ENCODE peak calls at places on chromosomes 12 and 14, in four cellular contexts. One of them, this sample, is unnamed.

GRCh38 chr14:59251811-59252771 is 63.6 kb downstream of the DAAM1 start:
- DNase-seq in fibroblast of pulmonary artery: peak
- DNase-seq in heart right ventricle: no peak
- DNase-seq in AG09309: no peak
- DNase-seq in this sample: no peak

GRCh38 chr12:119780786-119781434 is 96.2 kb downstream of the CIT start:
- DNase-seq in heart right ventricle: no peak
- DNase-seq in AG09309: no peak
- DNase-seq in fibroblast of pulmonary artery: peak
- DNase-seq in this sample: no peak

GRCh38 chr12:15151141-15152091 is 69.8 kb downstream of the RERG start:
- DNase-seq in AG09309: no peak
- DNase-seq in heart right ventricle: no peak
- DNase-seq in fibroblast of pulmonary artery: peak
- DNase-seq in this sample: no peak

GRCh38 chr14:67762051-67762450 is 54.3 kb downstream of the ZFYVE26 start:
- DNase-seq in AG09309: no peak
- DNase-seq in heart right ventricle: no peak
- DNase-seq in fibroblast of pulmonary artery: no peak
- DNase-seq in this sample: no peak

GRCh38 chr12:71708658-71709057 is 22.8 kb downstream of the TMEM19 start:
- DNase-seq in fibroblast of pulmonary artery: no peak
- DNase-seq in AG09309: no peak
- DNase-seq in heart right ventricle: no peak
- DNase-seq in this sample: no peak

GRCh38 chr12:5556033-5556614 is 124.2 kb downstream of the NTF3 start:
- DNase-seq in AG09309: no peak
- DNase-seq in heart right ventricle: no peak
- DNase-seq in fibroblast of pulmonary artery: no peak
- DNase-seq in this sample: no peak

GRCh38 chr12:93950321-93950720 is 198.1 kb upstream of the PLXNC1 start:
- DNase-seq in heart right ventricle: no peak
- DNase-seq in AG09309: no peak
- DNase-seq in fibroblast of pulmonary artery: no peak
- DNase-seq in this sample: no peak

GRCh38 chr12:94338395-94338794 is 121.3 kb downstream of the CEP83 start:
- DNase-seq in heart right ventricle: no peak
- DNase-seq in AG09309: no peak
- DNase-seq in fibroblast of pulmonary artery: no peak
- DNase-seq in this sample: no peak

GRCh38 chr14:104800600-104801283 is at the start of gene ZBTB42:
- DNase-seq in AG09309: no peak
- DNase-seq in fibroblast of pulmonary artery: peak
- DNase-seq in heart right ventricle: no peak
- DNase-seq in this sample: no peak

GRCh38 chr14:34234258-34234657 is 227.8 kb downstream of the SPTSSA start:
- DNase-seq in heart right ventricle: peak
- DNase-seq in fibroblast of pulmonary artery: no peak
- DNase-seq in AG09309: no peak
- DNase-seq in this sample: no peak

GRCh38 chr14:61620130-61620946 is 75.0 kb upstream of the HIF1A start:
- DNase-seq in fibroblast of pulmonary artery: peak
- DNase-seq in AG09309: peak
- DNase-seq in heart right ventricle: no peak
- DNase-seq in this sample: peak

GRCh38 chr12:38332814-38333213 is 16.2 kb downstream of the ALG10B start:
- DNase-seq in AG09309: no peak
- DNase-seq in heart right ventricle: no peak
- DNase-seq in fibroblast of pulmonary artery: no peak
- DNase-seq in this sample: no peak

GRCh38 chr12:57461904-57462306 is 2.3 kb downstream of the GLI1 start:
- DNase-seq in fibroblast of pulmonary artery: no peak
- DNase-seq in heart right ventricle: no peak
- DNase-seq in AG09309: no peak
- DNase-seq in this sample: no peak

GRCh38 chr12:52434760-52435530 is 774 bp upstream of the KRT75 start:
- DNase-seq in fibroblast of pulmonary artery: peak
- DNase-seq in AG09309: no peak
- DNase-seq in heart right ventricle: no peak
- DNase-seq in this sample: no peak

GRCh38 chr14:66624319-66624937 is 116.5 kb downstream of the GPHN start:
- DNase-seq in fibroblast of pulmonary artery: peak
- DNase-seq in heart right ventricle: peak
- DNase-seq in AG09309: peak
- DNase-seq in this sample: no peak

GRCh38 chr12:87266305-87266704 is 762.9 kb downstream of the C12orf50 start:
- DNase-seq in AG09309: no peak
- DNase-seq in fibroblast of pulmonary artery: no peak
- DNase-seq in heart right ventricle: no peak
- DNase-seq in this sample: no peak

GRCh38 chr12:122860052-122860853 is 25.0 kb downstream of the HIP1R start:
- DNase-seq in heart right ventricle: peak
- DNase-seq in AG09309: no peak
- DNase-seq in fibroblast of pulmonary artery: peak
- DNase-seq in this sample: no peak

GRCh38 chr12:106282457-106283097 is 20.0 kb upstream of the TCP11L2 start:
- DNase-seq in AG09309: no peak
- DNase-seq in fibroblast of pulmonary artery: peak
- DNase-seq in heart right ventricle: peak
- DNase-seq in this sample: no peak

GRCh38 chr12:112317481-112317880 is 64.8 kb downstream of the HECTD4 start:
- DNase-seq in AG09309: no peak
- DNase-seq in heart right ventricle: no peak
- DNase-seq in fibroblast of pulmonary artery: no peak
- DNase-seq in this sample: no peak

GRCh38 chr14:76924363-76925151 is 98.3 kb downstream of the LRRC74A start:
- DNase-seq in AG09309: no peak
- DNase-seq in heart right ventricle: no peak
- DNase-seq in fibroblast of pulmonary artery: no peak
- DNase-seq in this sample: no peak

GRCh38 chr14:75440733-75441474 is 13.1 kb downstream of the JDP2 start:
- DNase-seq in AG09309: peak
- DNase-seq in fibroblast of pulmonary artery: peak
- DNase-seq in heart right ventricle: peak
- DNase-seq in this sample: no peak

GRCh38 chr12:89951050-89951693 is 242.5 kb upstream of the ATP2B1 start:
- DNase-seq in heart right ventricle: no peak
- DNase-seq in fibroblast of pulmonary artery: no peak
- DNase-seq in AG09309: no peak
- DNase-seq in this sample: no peak

GRCh38 chr12:95417372-95417771 is 56.6 kb upstream of the METAP2 start:
- DNase-seq in fibroblast of pulmonary artery: no peak
- DNase-seq in heart right ventricle: no peak
- DNase-seq in AG09309: no peak
- DNase-seq in this sample: no peak

GRCh38 chr12:86710110-86710509 is 453.9 kb upstream of the MGAT4C start:
- DNase-seq in heart right ventricle: no peak
- DNase-seq in AG09309: no peak
- DNase-seq in fibroblast of pulmonary artery: peak
- DNase-seq in this sample: no peak

GRCh38 chr14:88522393-88522792 is 32.4 kb downstream of the PTPN21 start:
- DNase-seq in heart right ventricle: no peak
- DNase-seq in AG09309: no peak
- DNase-seq in fibroblast of pulmonary artery: no peak
- DNase-seq in this sample: no peak

GRCh38 chr12:3632256-3633240 is 120.4 kb downstream of the CRACR2A start:
- DNase-seq in fibroblast of pulmonary artery: no peak
- DNase-seq in AG09309: no peak
- DNase-seq in heart right ventricle: no peak
- DNase-seq in this sample: no peak

GRCh38 chr12:131511391-131511802 is 199.5 kb upstream of the SFSWAP start:
- DNase-seq in fibroblast of pulmonary artery: peak
- DNase-seq in heart right ventricle: no peak
- DNase-seq in AG09309: no peak
- DNase-seq in this sample: peak

GRCh38 chr14:20417250-20418186 is 4.2 kb upstream of the TEP1 start:
- DNase-seq in fibroblast of pulmonary artery: no peak
- DNase-seq in heart right ventricle: no peak
- DNase-seq in AG09309: no peak
- DNase-seq in this sample: no peak

GRCh38 chr12:120496353-120497340 is 734 bp downstream of the DYNLL1 start:
- DNase-seq in fibroblast of pulmonary artery: peak
- DNase-seq in heart right ventricle: peak
- DNase-seq in AG09309: no peak
- DNase-seq in this sample: no peak

GRCh38 chr12:6215932-6216494 is 15.8 kb downstream of the CD9 start:
- DNase-seq in AG09309: peak
- DNase-seq in heart right ventricle: no peak
- DNase-seq in fibroblast of pulmonary artery: peak
- DNase-seq in this sample: peak

GRCh38 chr14:35355981-35356839 is 48.3 kb downstream of the NFKBIA start:
- DNase-seq in heart right ventricle: no peak
- DNase-seq in fibroblast of pulmonary artery: peak
- DNase-seq in AG09309: no peak
- DNase-seq in this sample: no peak

GRCh38 chr14:95452890-95453712 is 63.3 kb downstream of the SYNE3 start:
- DNase-seq in AG09309: no peak
- DNase-seq in heart right ventricle: no peak
- DNase-seq in fibroblast of pulmonary artery: no peak
- DNase-seq in this sample: no peak

GRCh38 chr12:88255847-88256246 is 113.7 kb downstream of the TMTC3 start:
- DNase-seq in heart right ventricle: no peak
- DNase-seq in fibroblast of pulmonary artery: no peak
- DNase-seq in AG09309: no peak
- DNase-seq in this sample: no peak

GRCh38 chr12:119594399-119594730 is 791 bp downstream of the TMEM233 start:
- DNase-seq in AG09309: no peak
- DNase-seq in fibroblast of pulmonary artery: no peak
- DNase-seq in heart right ventricle: no peak
- DNase-seq in this sample: no peak

GRCh38 chr12:111445311-111446043 is 39.8 kb downstream of the SH2B3 start:
- DNase-seq in AG09309: no peak
- DNase-seq in heart right ventricle: no peak
- DNase-seq in fibroblast of pulmonary artery: no peak
- DNase-seq in this sample: no peak

GRCh38 chr12:121144416-121144914 is 11.8 kb downstream of the P2RX7 start:
- DNase-seq in AG09309: no peak
- DNase-seq in fibroblast of pulmonary artery: peak
- DNase-seq in heart right ventricle: no peak
- DNase-seq in this sample: no peak

GRCh38 chr14:36514278-36515104 is 5.5 kb downstream of the NKX2-1 start:
- DNase-seq in AG09309: no peak
- DNase-seq in heart right ventricle: no peak
- DNase-seq in fibroblast of pulmonary artery: no peak
- DNase-seq in this sample: no peak

GRCh38 chr14:65431951-65432350 is 19.4 kb downstream of the FUT8 start:
- DNase-seq in fibroblast of pulmonary artery: peak
- DNase-seq in heart right ventricle: no peak
- DNase-seq in AG09309: no peak
- DNase-seq in this sample: no peak

GRCh38 chr12:1800646-1801284 is 19.6 kb upstream of the LRTM2 start:
- DNase-seq in fibroblast of pulmonary artery: no peak
- DNase-seq in heart right ventricle: no peak
- DNase-seq in AG09309: no peak
- DNase-seq in this sample: no peak

DNA sequence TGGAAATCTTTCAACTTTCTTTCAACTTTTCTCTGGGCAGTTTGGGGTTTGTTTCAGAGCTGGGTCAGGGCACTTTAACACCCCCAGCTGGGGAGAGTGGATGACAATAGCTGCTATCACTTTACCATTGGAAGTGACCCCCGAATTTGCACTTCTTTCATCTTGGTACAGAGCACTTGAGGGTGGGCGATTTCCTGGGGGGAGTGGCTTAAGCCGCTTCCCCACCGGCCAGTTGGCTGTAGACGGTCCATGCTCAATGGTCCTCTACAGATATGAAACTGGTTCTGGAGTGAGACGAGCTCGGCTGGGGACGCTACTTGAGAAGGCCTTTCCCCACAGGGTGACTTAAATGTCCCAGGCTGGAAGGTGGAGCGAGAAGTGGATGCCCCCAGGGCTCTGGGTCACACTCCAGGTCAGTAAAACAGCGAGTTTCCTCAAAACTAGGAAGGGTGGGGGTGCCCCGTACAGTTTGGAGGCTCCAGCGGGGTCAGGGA is at the start of gene VRTN:
- DNase-seq in AG09309: no peak
- DNase-seq in fibroblast of pulmonary artery: no peak
- DNase-seq in heart right ventricle: no peak
- DNase-seq in this sample: no peak
- TF ChIP-seq CTCF in AG09309: no peak
- TF ChIP-seq CTCF in fibroblast of pulmonary artery: no peak
- TF ChIP-seq CTCF in heart right ventricle: no peak
- TF ChIP-seq CTCF in this sample: no peak

GRCh38 chr12:123896786-123897185 is 75.8 kb downstream of the CCDC92 start:
- DNase-seq in heart right ventricle: no peak
- DNase-seq in fibroblast of pulmonary artery: peak
- DNase-seq in AG09309: peak
- DNase-seq in this sample: peak
- H3K4me3 ChIP-seq in heart right ventricle: no peak
- H3K4me3 ChIP-seq in fibroblast of pulmonary artery: no peak
- H3K4me3 ChIP-seq in AG09309: peak
- H3K4me3 ChIP-seq in this sample: peak

GRCh38 chr12:49088932-49089330 is 5.7 kb downstream of the DHH start:
- DNase-seq in heart right ventricle: no peak
- DNase-seq in AG09309: no peak
- DNase-seq in fibroblast of pulmonary artery: no peak
- DNase-seq in this sample: no peak

GRCh38 chr12:49088190-49088931 is 6.2 kb downstream of the DHH start:
- DNase-seq in fibroblast of pulmonary artery: peak
- DNase-seq in AG09309: peak
- DNase-seq in heart right ventricle: peak
- DNase-seq in this sample: peak

GRCh38 chr12:49091836-49092085 is 2.8 kb downstream of the DHH start:
- DNase-seq in fibroblast of pulmonary artery: no peak
- DNase-seq in AG09309: no peak
- DNase-seq in heart right ventricle: no peak
- DNase-seq in this sample: no peak

GRCh38 chr12:49091056-49091835 is 3.4 kb downstream of the DHH start:
- DNase-seq in fibroblast of pulmonary artery: no peak
- DNase-seq in heart right ventricle: no peak
- DNase-seq in AG09309: no peak
- DNase-seq in this sample: no peak

GRCh38 chr12:49089831-49090773 is 4.5 kb downstream of the DHH start:
- DNase-seq in fibroblast of pulmonary artery: peak
- DNase-seq in heart right ventricle: peak
- DNase-seq in AG09309: no peak
- DNase-seq in this sample: no peak
- TF ChIP-seq CTCF in fibroblast of pulmonary artery: peak
- TF ChIP-seq CTCF in heart right ventricle: no peak
- TF ChIP-seq CTCF in AG09309: peak
- TF ChIP-seq CTCF in this sample: peak

GRCh38 chr12:113462880-113463745 is 8.6 kb downstream of the LHX5 start:
- DNase-seq in fibroblast of pulmonary artery: no peak
- DNase-seq in heart right ventricle: no peak
- DNase-seq in AG09309: no peak
- DNase-seq in this sample: no peak
- H3K4me3 ChIP-seq in fibroblast of pulmonary artery: no peak
- H3K4me3 ChIP-seq in heart right ventricle: peak
- H3K4me3 ChIP-seq in AG09309: no peak
- H3K4me3 ChIP-seq in this sample: no peak